ENCODE peak calls at places on chromosomes 2 and 18, in five cellular contexts. V is neuronal stem cell, K is H9, O is trophoblast cell, Y is mesenchymal stem cell. G is an unnamed sample.

GRCh38 chr2:86790828-86791561 is at the start of gene CD8A:
- DNase-seq in V (no peak), K (peak), O (no peak), Y (peak), G (no peak)

GRCh38 chr2:200742426-200742825 is 69.3 kb upstream of the BZW1 start:
- DNase-seq in V (no peak), K (no peak), O (no peak), Y (no peak), G (no peak)

GRCh38 chr2:65636024-65636423 is 203.6 kb upstream of the SPRED2 start:
- DNase-seq in V (no peak), K (no peak), O (no peak), Y (no peak), G (no peak)

GRCh38 chr2:174729797-174730529 is 34.3 kb downstream of the CHRNA1 start:
- DNase-seq in V (no peak), K (peak), O (peak), Y (peak), G (peak)

GRCh38 chr2:240443891-240444301 is 8.4 kb downstream of the GPC1 start:
- DNase-seq in V (no peak), K (no peak), O (no peak), Y (no peak), G (no peak)

GRCh38 chr2:69771461-69771860 is 29.5 kb downstream of the ANXA4 start:
- DNase-seq in V (no peak), K (no peak), O (no peak), Y (no peak), G (no peak)

GRCh38 chr2:3214827-3215404 is 162.7 kb downstream of the EIPR1 start:
- DNase-seq in V (no peak), K (no peak), O (no peak), Y (no peak), G (no peak)

GRCh38 chr18:63997606-63998005 is 27.7 kb downstream of the SERPINB8 start:
- DNase-seq in V (no peak), K (no peak), O (no peak), Y (no peak), G (no peak)

GRCh38 chr2:61144697-61145268 is 17.2 kb upstream of the C2orf74 start:
- DNase-seq in V (peak), K (peak), O (peak), Y (peak), G (peak)

GRCh38 chr2:27622921-27623384 is 5.9 kb downstream of the CCDC121 start:
- DNase-seq in V (no peak), K (no peak), O (peak), Y (peak), G (no peak)

GRCh38 chr18:62452280-62452824 is 70.5 kb upstream of the ZCCHC2 start:
- DNase-seq in V (no peak), K (no peak), O (peak), Y (peak), G (no peak)

GRCh38 chr2:163556511-163556910 is 179.3 kb downstream of the FIGN start:
- DNase-seq in V (no peak), K (no peak), O (no peak), Y (no peak), G (no peak)

GRCh38 chr2:67216881-67217280 is 180.3 kb upstream of the ETAA1 start:
- DNase-seq in V (no peak), K (no peak), O (no peak), Y (peak), G (no peak)

GRCh38 chr2:118246726-118247125 is 158.5 kb downstream of the INSIG2 start:
- DNase-seq in V (no peak), K (no peak), O (no peak), Y (no peak), G (no peak)

GRCh38 chr18:32770181-32770650 is 2.6 kb downstream of the KLHL14 start:
- DNase-seq in V (no peak), K (peak), O (no peak), Y (peak), G (no peak)

GRCh38 chr2:108449410-108450200 is 599 bp downstream of the GCC2 start:
- DNase-seq in V (no peak), K (no peak), O (no peak), Y (peak), G (no peak)

GRCh38 chr2:221911890-221912289 is 339.8 kb upstream of the EPHA4 start:
- DNase-seq in V (peak), K (no peak), O (no peak), Y (no peak), G (no peak)

GRCh38 chr2:27966466-27966865 is 75.9 kb downstream of the BABAM2 start:
- DNase-seq in V (no peak), K (no peak), O (no peak), Y (no peak), G (no peak)

GRCh38 chr2:158973511-158973956 is 5.1 kb downstream of the TANC1 start:
- DNase-seq in V (no peak), K (no peak), O (no peak), Y (no peak), G (no peak)

GRCh38 chr2:406876-407275 is 119.0 kb upstream of the ALKAL2 start:
- DNase-seq in V (no peak), K (peak), O (no peak), Y (no peak), G (no peak)

GRCh38 chr2:675051-675450 is 2.2 kb downstream of the TMEM18 start:
- DNase-seq in V (no peak), K (no peak), O (no peak), Y (no peak), G (no peak)

GRCh38 chr2:178295115-178295514 is 100.8 kb downstream of the OSBPL6 start:
- DNase-seq in V (no peak), K (no peak), O (no peak), Y (no peak), G (no peak)

GRCh38 chr2:209423562-209424541 is at the start of gene MAP2:
- DNase-seq in V (peak), K (peak), O (peak), Y (peak), G (peak)

GRCh38 chr2:68746408-68746807 is 11.8 kb downstream of the ARHGAP25 start:
- DNase-seq in V (no peak), K (peak), O (no peak), Y (no peak), G (no peak)

GRCh38 chr18:79598046-79598884 is 81.3 kb upstream of the CTDP1 start:
- DNase-seq in V (no peak), K (no peak), O (no peak), Y (no peak), G (no peak)

GRCh38 chr2:188065386-188065785 is 226.3 kb upstream of the GULP1 start:
- DNase-seq in V (no peak), K (peak), O (peak), Y (no peak), G (no peak)

GRCh38 chr2:56132138-56132537 is 51.7 kb upstream of the CCDC85A start:
- DNase-seq in V (peak), K (no peak), O (no peak), Y (peak), G (no peak)

GRCh38 chr2:58039170-58039611 is 7.4 kb upstream of the VRK2 start:
- DNase-seq in V (no peak), K (no peak), O (no peak), Y (peak), G (no peak)

GRCh38 chr18:48813833-48814489 is 136.8 kb downstream of the SMAD7 start:
- DNase-seq in V (no peak), K (peak), O (no peak), Y (no peak), G (no peak)

GRCh38 chr2:120403261-120403660 is 57.3 kb downstream of the INHBB start:
- DNase-seq in V (no peak), K (no peak), O (no peak), Y (no peak), G (no peak)

GRCh38 chr2:200064879-200065278 is 109.5 kb downstream of the MAIP1 start:
- DNase-seq in V (no peak), K (no peak), O (no peak), Y (peak), G (no peak)

GRCh38 chr2:17792515-17792914 is 23.7 kb upstream of the MSGN1 start:
- DNase-seq in V (no peak), K (no peak), O (no peak), Y (no peak), G (no peak)

GRCh38 chr2:144325086-144325485 is 194.8 kb downstream of the ZEB2 start:
- DNase-seq in V (no peak), K (no peak), O (no peak), Y (no peak), G (no peak)

GRCh38 chr18:6763524-6763923 is 34.0 kb downstream of the ARHGAP28 start:
- DNase-seq in V (no peak), K (no peak), O (no peak), Y (no peak), G (no peak)

DNA sequence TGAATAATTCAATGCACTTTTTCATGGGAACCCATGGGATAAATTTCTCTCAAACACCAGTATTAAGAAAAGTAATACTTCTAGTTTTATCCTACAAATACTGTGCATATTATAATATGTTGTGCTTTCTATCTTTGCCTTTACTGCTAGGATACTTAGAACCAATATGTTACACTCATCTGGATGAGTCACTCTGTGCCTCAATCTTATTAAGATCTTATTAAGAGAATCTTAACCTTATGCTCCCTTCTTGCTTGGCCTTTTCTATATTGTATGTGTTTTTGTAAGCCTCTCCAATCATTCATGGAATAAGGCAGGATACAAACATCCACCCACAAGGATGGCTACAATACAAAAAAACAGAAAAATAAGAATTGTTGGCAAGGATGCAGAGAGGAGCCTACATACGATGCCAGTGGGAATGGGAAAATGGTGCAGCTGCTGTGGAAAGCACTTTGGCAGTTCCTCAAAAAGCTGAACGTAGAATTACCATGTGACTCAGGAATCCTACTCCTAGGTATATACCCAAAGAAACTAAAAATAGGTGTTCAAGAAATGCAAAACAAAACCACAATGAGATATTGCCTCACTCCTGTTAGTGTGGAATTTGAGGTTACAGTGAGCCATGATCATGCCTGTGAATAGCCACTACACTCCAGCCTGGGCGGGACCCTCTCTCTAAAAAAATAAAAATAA is 10.7 kb upstream of the TWSG1 start:
- DNase-seq in V (no peak), K (no peak), O (no peak), Y (peak), G (no peak)
- H4K8ac ChIP-seq in V (no peak), K (no peak), O (no peak), Y (no peak), G (no peak)

DNA sequence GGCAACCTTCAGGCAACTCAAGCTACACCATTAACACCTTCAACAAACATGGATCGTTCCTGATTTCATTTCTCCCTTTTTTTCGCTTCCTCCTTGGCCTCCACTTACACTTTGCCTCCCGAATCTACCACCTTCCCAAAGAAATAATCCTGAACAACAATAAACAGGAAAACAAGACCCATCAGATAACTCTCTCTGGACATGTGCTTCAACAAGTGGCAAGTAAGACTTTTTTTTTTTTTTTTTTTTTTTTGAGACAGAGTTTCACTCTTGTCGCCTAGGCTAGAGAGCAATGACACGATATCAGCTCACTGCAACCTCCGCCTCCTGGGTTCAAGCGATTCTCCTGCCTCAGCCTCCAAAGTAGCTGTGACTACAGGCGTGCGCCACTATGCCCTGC is 35.3 kb downstream of the ZNF521 start:
- DNase-seq in V (no peak), K (no peak), O (no peak), Y (no peak), G (no peak)
- H2BK12ac ChIP-seq in V (no peak), K (no peak), O (no peak), Y (no peak), G (no peak)

DNA sequence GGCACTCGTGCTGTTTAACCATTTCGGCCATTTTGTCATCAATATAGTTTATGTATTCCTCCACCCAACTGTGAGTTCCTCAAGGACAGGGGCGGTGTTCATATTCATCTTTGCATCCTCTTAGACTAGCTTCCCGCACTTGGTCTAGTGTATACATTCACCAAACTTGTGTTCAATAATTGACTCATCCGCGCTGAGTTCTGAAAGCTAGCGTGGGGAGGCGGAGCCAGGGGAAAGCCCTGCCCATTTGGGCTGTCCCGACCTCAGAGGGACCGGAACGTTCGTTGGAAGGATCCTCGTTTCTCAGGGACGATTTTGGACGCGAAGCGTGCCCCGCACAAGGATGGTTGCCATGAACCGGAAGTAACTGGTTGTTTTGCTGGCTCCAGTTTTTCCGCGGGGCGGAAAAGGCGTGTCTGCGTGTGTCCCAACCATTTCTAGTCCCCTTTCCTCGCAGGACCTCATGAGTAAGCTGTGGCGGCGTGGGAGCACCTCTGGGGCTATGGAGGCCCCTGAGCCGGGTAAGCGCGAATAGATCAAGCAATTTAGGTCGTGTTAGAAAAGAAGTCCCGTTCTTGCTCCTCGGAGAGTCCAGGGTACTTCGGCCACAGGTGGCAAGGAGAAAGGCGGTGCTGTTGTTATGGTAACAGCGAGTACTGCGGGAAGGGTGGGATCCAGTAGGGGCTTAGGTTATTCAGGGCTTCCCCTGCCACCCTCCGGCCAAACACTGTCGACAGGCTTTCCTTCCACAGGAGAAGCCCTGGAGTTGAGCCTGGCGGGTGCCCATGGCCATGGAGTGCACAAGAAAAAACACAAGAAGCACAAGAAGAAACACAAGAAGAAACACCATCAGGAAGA is at the start of gene INO80B:
- DNase-seq in V (peak), K (peak), O (peak), Y (peak), G (peak)
- H4K8ac ChIP-seq in V (no peak), K (no peak), O (peak), Y (peak), G (no peak)

GRCh38 chr2:47819834-47820233 is 36.9 kb downstream of the MSH6 start:
- DNase-seq in V (no peak), K (no peak), O (no peak), Y (no peak), G (no peak)
- H2BK12ac ChIP-seq in V (no peak), K (no peak), O (no peak), Y (no peak), G (no peak)

GRCh38 chr2:234998404-234999211 is 46.8 kb downstream of the SH3BP4 start:
- DNase-seq in V (no peak), K (no peak), O (peak), Y (peak), G (no peak)
- H4K8ac ChIP-seq in V (no peak), K (no peak), O (no peak), Y (peak), G (peak)

G was measured in H1.